ENCODE peak calls at places on chromosomes 13 and 19, in five cellular contexts. D is fibroblast of pulmonary artery, U is fibroblast of the aortic adventitia, X is lower leg skin, M is retinal pigment epithelial cell. H is an unnamed sample.

GRCh38 chr13:53405616-53406015 is 377.0 kb downstream of the OLFM4 start:
- DNase-seq in U (no peak), D (no peak), M (no peak), X (no peak), H (no peak)

GRCh38 chr19:582497-583197 is 7.0 kb upstream of the HCN2 start:
- DNase-seq in X (no peak), U (no peak), D (no peak), M (no peak), H (no peak)

GRCh38 chr19:55032170-55032569 is 5.9 kb downstream of the GP6 start:
- DNase-seq in X (no peak), D (no peak), U (no peak), M (no peak), H (no peak)

GRCh38 chr13:29573190-29573589 is 22.3 kb downstream of the SLC7A1 start:
- DNase-seq in X (peak), D (peak), M (no peak), U (peak), H (no peak)

GRCh38 chr19:56976300-56976699 is 135.8 kb upstream of the PEG3 start:
- DNase-seq in M (no peak), X (no peak), U (no peak), D (no peak), H (no peak)

GRCh38 chr19:11247391-11247790 is 8.0 kb downstream of the ANGPTL8 start:
- DNase-seq in M (no peak), D (peak), X (no peak), U (peak), H (no peak)

GRCh38 chr19:56066152-56067023 is 54.7 kb downstream of the ZNF787 start:
- DNase-seq in X (no peak), U (peak), M (no peak), D (peak), H (no peak)

GRCh38 chr13:60619461-60619860 is 222.4 kb downstream of the TDRD3 start:
- DNase-seq in M (no peak), U (no peak), D (no peak), X (no peak), H (no peak)

GRCh38 chr19:20422216-20422615 is 143.4 kb downstream of the ZNF737 start:
- DNase-seq in U (no peak), D (no peak), X (no peak), M (peak), H (no peak)

GRCh38 chr19:33125929-33126388 is 6.0 kb upstream of the WDR88 start:
- DNase-seq in M (peak), D (peak), X (peak), U (peak), H (peak)

GRCh38 chr19:37936886-37937285 is 29.9 kb downstream of the SIPA1L3 start:
- DNase-seq in U (no peak), X (no peak), M (no peak), D (no peak), H (no peak)

GRCh38 chr13:48585456-48585840 is 52.6 kb upstream of the RCBTB2 start:
- DNase-seq in D (peak), M (peak), X (peak), U (peak), H (peak)

GRCh38 chr19:47608074-47608907 is 643 bp upstream of the BICRA start:
- DNase-seq in U (peak), M (peak), X (peak), D (peak), H (peak)

GRCh38 chr19:46984077-46985010 is 35.3 kb upstream of the NPAS1 start:
- DNase-seq in D (peak), M (no peak), X (no peak), U (peak), H (peak)

GRCh38 chr13:40243047-40243446 is 423.4 kb downstream of the FOXO1 start:
- DNase-seq in U (no peak), X (no peak), M (no peak), D (no peak), H (no peak)

GRCh38 chr13:66405908-66406802 is 824.0 kb downstream of the PCDH9 start:
- DNase-seq in U (peak), X (no peak), D (peak), M (peak), H (peak)

GRCh38 chr19:33902802-33903488 is 106.3 kb downstream of the KCTD15 start:
- DNase-seq in X (no peak), D (no peak), M (no peak), U (no peak), H (no peak)

GRCh38 chr19:2977001-2977685 is at the start of gene TLE6:
- DNase-seq in D (peak), X (peak), U (peak), M (peak), H (no peak)

GRCh38 chr13:43877788-43878187 is 1.8 kb downstream of the CCDC122 start:
- DNase-seq in M (no peak), U (no peak), D (no peak), X (no peak), H (no peak)
- H3K4me3 ChIP-seq in M (no peak), U (no peak), D (no peak), X (no peak), H (no peak)

GRCh38 chr19:7679017-7679720 is 1.5 kb upstream of the TRAPPC5 start:
- DNase-seq in U (no peak), X (no peak), M (no peak), D (no peak), H (no peak)

GRCh38 chr19:7681336-7682174 is 922 bp downstream of the TRAPPC5 start:
- DNase-seq in U (peak), X (peak), D (peak), M (peak), H (peak)

GRCh38 chr19:7680606-7681335 is at the start of gene TRAPPC5:
- DNase-seq in M (peak), X (peak), D (peak), U (peak), H (peak)

GRCh38 chr19:7679771-7680605 is 645 bp upstream of the TRAPPC5 start:
- DNase-seq in D (no peak), U (no peak), M (no peak), X (no peak), H (no peak)

GRCh38 chr19:7682175-7682855 is 1.7 kb downstream of the TRAPPC5 start:
- DNase-seq in X (no peak), M (no peak), D (no peak), U (no peak), H (no peak)
- TF ChIP-seq CTCF in X (no peak), M (no peak), D (no peak), U (peak), H (no peak)

GRCh38 chr19:30387311-30388115 is 15.3 kb downstream of the ZNF536 start:
- DNase-seq in D (no peak), M (no peak), U (no peak), X (no peak), H (no peak)

GRCh38 chr19:30386551-30387143 is 14.5 kb downstream of the ZNF536 start:
- DNase-seq in X (no peak), M (no peak), U (no peak), D (no peak), H (no peak)

GRCh38 chr19:30388327-30388726 is 16.1 kb downstream of the ZNF536 start:
- DNase-seq in M (no peak), U (no peak), X (no peak), D (no peak), H (no peak)

GRCh38 chr19:30390356-30390988 is 18.3 kb downstream of the ZNF536 start:
- DNase-seq in X (no peak), D (no peak), M (no peak), U (no peak), H (no peak)

DNA sequence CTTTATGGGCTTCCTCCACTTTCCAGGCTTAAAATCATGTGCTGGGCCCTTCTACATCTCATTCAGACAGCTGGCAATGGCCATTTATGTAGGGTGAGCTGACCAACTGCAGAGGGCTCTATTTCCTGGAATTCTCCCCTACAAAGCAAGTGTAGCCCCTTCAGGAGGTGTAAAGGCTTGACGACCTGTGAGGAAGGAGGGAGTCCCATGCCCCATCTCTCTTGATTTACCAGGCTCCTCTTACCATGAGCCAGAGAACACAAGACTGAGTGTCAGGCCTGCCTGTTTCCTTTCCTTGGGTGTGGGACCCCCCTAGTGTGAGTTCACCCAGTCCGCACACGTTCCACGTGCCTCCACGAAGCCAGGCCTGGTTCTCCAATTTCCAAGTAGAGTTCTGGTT is 16.6 kb downstream of the ZNF536 start:
- DNase-seq in M (no peak), U (no peak), D (no peak), X (no peak), H (no peak)
- H3K4me3 ChIP-seq in M (no peak), U (no peak), D (no peak), X (no peak), H (no peak)

DNA sequence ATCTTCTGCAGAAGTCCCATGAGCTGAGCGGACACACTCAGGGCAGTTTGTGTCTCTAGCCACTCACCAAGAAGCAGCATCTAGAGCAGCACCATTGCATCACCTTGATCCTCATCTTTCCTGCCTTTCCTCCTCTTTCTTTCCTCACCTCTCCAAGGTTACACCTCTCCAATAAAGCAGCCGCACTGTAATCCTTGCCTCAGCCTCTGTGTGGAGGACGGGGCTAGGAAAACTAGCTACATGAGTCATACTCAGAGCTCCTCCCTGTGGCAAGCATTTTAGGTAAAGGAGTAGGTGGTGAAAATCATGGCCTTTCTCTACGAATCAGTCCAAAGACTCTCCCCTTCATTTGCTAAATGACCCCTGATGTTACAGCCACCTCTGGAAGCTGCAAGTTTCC is 108.8 kb downstream of the DNAJC15 start:
- DNase-seq in X (no peak), U (peak), D (peak), M (no peak), H (no peak)
- TF ChIP-seq CTCF in X (no peak), U (peak), D (peak), M (peak), H (peak)

H was measured in AG09309.